ENCODE peak calls at places on chromosomes 5 and 9, in eight cellular contexts. L, Y, I, D, E, Z, C and H are unnamed samples.

GRCh38 chr9:135400496-135400895 is 79.1 kb upstream of the PPP1R26 start:
- DNase-seq in C (no peak), I (no peak), L (no peak), Z (no peak), D (no peak), E (no peak), Y (no peak), H (no peak)

GRCh38 chr9:19894975-19895374 is 106.1 kb upstream of the SLC24A2 start:
- DNase-seq in Y (no peak), I (no peak), D (no peak), C (no peak), Z (no peak), L (no peak), E (no peak), H (no peak)

GRCh38 chr9:137454506-137455360 is 4.4 kb downstream of the NSMF start:
- DNase-seq in I (peak; percentile 73), Y (no peak), E (peak; percentile 66), L (peak; percentile 10), C (peak; percentile 78), D (no peak), Z (no peak), H (no peak)

GRCh38 chr9:133998915-133999580 is 6.9 kb upstream of the VAV2 start:
- DNase-seq in I (no peak), C (no peak), Y (no peak), E (no peak), Z (no peak), L (no peak), D (no peak), H (no peak)

GRCh38 chr5:72554897-72555296 is 47.7 kb upstream of the ZNF366 start:
- DNase-seq in Z (no peak), D (no peak), L (no peak), E (no peak), Y (no peak), C (no peak), I (no peak), H (no peak)

GRCh38 chr5:218457-219289 is 553 bp downstream of the SDHA start:
- DNase-seq in D (peak; percentile 28), I (peak; percentile 72), Y (no peak), Z (no peak), E (peak; percentile 59), L (peak; percentile 56), C (peak; percentile 67), H (no peak)

GRCh38 chr9:105500108-105500766 is 52.4 kb downstream of the FSD1L start:
- DNase-seq in I (no peak), L (no peak), E (no peak), D (no peak), C (no peak), Z (no peak), Y (no peak), H (no peak)

GRCh38 chr5:64958757-64959391 is 190.1 kb downstream of the CWC27 start:
- DNase-seq in I (no peak), L (peak; percentile 43), E (no peak), Z (no peak), D (no peak), C (no peak), Y (no peak), H (no peak)

GRCh38 chr5:165795073-165795472 is 2289.7 kb downstream of the MAT2B start:
- DNase-seq in C (no peak), I (no peak), Z (no peak), Y (no peak), D (no peak), L (no peak), E (no peak), H (no peak)

GRCh38 chr5:124655943-124656459 is 90.4 kb downstream of the ZNF608 start:
- DNase-seq in E (no peak), Z (no peak), Y (no peak), C (no peak), D (no peak), L (peak; percentile 97), I (no peak), H (no peak)

GRCh38 chr5:141952030-141952429 is 6.0 kb downstream of the PCDH12 start:
- DNase-seq in E (no peak), Y (no peak), L (no peak), D (no peak), I (no peak), C (no peak), Z (no peak), H (no peak)